ENCODE peak calls at places on chromosomes 13 and 19, in five cellular contexts. D is IMR-90; Q is heart left ventricle; B is activated CD8-positive, alpha-beta T cell treated with anti-CD3 and anti-CD28 coated beads for 36 hours; X is cardiac muscle cell. R is an unnamed sample.

GRCh38 chr13:37403776-37404497 is 194.6 kb downstream of the POSTN start:
- DNase-seq in B (no peak), D (peak), X (peak), Q (no peak), R (no peak)

GRCh38 chr13:102392810-102393209 is 9.0 kb downstream of the FGF14 start:
- DNase-seq in Q (no peak), B (peak), X (no peak), D (no peak), R (no peak)

GRCh38 chr13:78586706-78587105 is 16.6 kb downstream of the POU4F1 start:
- DNase-seq in D (no peak), Q (no peak), B (no peak), X (no peak), R (no peak)

GRCh38 chr19:6210721-6211600 is 68.8 kb downstream of the MLLT1 start:
- DNase-seq in D (no peak), X (no peak), B (no peak), Q (no peak), R (no peak)

GRCh38 chr19:5466814-5467291 is 11.6 kb downstream of the ZNRF4 start:
- DNase-seq in B (no peak), D (no peak), X (peak), Q (peak), R (no peak)

GRCh38 chr13:23963947-23964346 is 66.6 kb upstream of the C1QTNF9B start:
- DNase-seq in X (no peak), D (peak), B (no peak), Q (no peak), R (no peak)

GRCh38 chr19:30824809-30825208 is 452.6 kb downstream of the ZNF536 start:
- DNase-seq in Q (no peak), B (no peak), X (no peak), D (no peak), R (no peak)

GRCh38 chr13:82522872-82523271 is 1359.4 kb downstream of the SLITRK1 start:
- DNase-seq in D (no peak), B (no peak), Q (no peak), X (no peak), R (no peak)

GRCh38 chr13:98524391-98524790 is 52.5 kb downstream of the STK24 start:
- DNase-seq in D (no peak), Q (no peak), X (no peak), B (no peak), R (no peak)

GRCh38 chr19:47699360-47699917 is 13.8 kb upstream of the EHD2 start:
- DNase-seq in X (peak), B (peak), D (peak), Q (no peak), R (peak)

GRCh38 chr19:16589917-16590316 is 17.7 kb upstream of the SLC35E1 start:
- DNase-seq in X (no peak), D (no peak), B (no peak), Q (no peak), R (no peak)

GRCh38 chr13:99777873-99778272 is 193.7 kb downstream of the ZIC5 start:
- DNase-seq in D (no peak), B (no peak), Q (no peak), X (no peak), R (no peak)

GRCh38 chr19:2150794-2151338 is 500 bp downstream of the AP3D1 start:
- DNase-seq in Q (no peak), B (peak), X (no peak), D (no peak), R (no peak)

GRCh38 chr13:51564252-51564651 is 20.0 kb upstream of the WDFY2 start:
- DNase-seq in D (no peak), X (no peak), Q (no peak), B (no peak), R (no peak)

GRCh38 chr13:51559916-51560315 is 24.3 kb upstream of the WDFY2 start:
- DNase-seq in D (no peak), Q (no peak), X (no peak), B (no peak), R (no peak)

GRCh38 chr13:51562011-51562671 is 22.1 kb upstream of the WDFY2 start:
- DNase-seq in D (no peak), Q (no peak), B (peak), X (no peak), R (no peak)

GRCh38 chr13:51560336-51560735 is 23.9 kb upstream of the WDFY2 start:
- DNase-seq in D (no peak), X (no peak), B (no peak), Q (no peak), R (no peak)

GRCh38 chr13:51564671-51565070 is 19.6 kb upstream of the WDFY2 start:
- DNase-seq in Q (no peak), B (no peak), X (no peak), D (no peak), R (no peak)
- TF ChIP-seq CTCF in Q (no peak), B (no peak), X (no peak), D (no peak), R (no peak)

GRCh38 chr13:104106705-104107393 is 1040.6 kb upstream of the SLC10A2 start:
- DNase-seq in Q (no peak), B (no peak), X (peak), D (peak), R (peak)
- TF ChIP-seq CTCF in Q (no peak), B (no peak), X (peak), D (no peak), R (no peak)

DNA sequence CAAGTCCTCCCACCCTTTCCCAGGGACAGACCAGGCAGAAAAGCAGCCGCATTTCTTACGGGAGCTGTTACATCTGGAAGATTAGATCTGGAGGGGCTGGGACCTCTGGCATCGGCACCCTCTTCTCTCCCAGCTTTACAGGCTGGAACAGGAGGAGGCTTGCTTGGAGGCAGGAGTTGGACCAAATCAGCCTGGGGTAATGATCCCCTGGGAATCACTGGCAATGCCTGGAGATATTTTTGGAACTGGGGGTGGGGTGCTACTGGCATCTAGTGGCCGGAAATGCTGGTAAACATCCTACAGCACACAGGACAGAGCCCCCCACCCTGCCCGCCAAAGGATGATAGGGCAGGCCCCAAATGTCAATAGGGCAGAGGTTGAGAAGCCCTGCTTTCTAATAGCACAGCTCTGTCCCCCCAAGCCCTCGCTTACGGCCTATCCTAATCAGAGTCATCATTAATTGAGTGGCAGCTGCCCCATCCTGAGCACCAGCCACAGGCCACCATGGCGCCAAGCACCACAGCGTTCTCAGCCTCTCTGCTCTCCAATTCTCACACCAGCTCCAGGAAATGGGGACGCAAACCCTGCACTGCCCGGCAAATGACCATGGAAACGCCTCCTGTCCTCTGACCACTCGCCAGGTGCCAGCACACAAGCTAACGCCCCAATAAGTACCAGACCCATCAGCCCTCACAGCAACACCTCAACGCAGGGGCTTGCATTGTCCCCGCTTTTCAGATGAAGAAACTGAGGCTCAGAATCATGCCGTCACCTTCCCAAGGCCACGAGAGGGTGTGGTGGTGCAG is 20.6 kb downstream of the LRRC4B start:
- DNase-seq in B (no peak), D (no peak), X (no peak), Q (no peak), R (no peak)
- TF ChIP-seq CTCF in B (no peak), D (no peak), X (no peak), Q (peak), R (no peak)

DNA sequence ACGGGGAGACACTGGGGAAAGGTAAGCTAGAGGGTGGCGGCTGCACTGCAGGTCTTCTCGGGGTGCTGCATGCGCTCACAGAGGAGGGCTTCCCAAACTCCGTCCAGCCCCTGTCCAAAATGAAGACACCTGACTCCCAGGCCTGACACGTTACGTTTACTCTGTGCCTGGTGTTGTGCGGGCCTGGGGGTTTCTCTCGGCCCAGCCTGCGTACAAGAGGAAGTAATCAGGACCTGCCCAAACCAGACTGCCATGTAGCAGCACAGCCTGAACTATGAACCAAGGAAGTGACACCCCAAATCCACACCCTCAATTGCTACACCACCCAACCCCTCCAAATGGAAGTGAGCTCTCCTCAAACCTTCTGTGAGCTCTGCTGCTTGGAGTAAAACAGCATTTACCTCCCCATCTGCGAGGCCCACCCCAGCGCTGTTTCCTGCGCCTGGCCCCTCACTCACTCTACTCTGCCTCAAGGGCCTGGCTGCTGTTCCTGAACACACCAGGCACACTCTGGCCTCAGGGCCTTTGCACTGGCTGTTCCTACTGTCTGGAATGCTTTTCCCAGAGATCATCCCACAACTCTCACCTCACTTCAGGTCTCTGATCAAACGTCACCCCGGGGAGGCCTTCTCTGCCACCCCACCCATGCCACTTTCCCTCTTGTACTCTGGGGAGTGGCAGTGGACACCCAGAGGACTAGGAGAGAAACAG is 3.0 kb downstream of the HSPBP1 start:
- DNase-seq in X (no peak), B (no peak), D (no peak), Q (no peak), R (no peak)
- TF ChIP-seq CTCF in X (no peak), B (no peak), D (no peak), Q (no peak), R (no peak)

DNA sequence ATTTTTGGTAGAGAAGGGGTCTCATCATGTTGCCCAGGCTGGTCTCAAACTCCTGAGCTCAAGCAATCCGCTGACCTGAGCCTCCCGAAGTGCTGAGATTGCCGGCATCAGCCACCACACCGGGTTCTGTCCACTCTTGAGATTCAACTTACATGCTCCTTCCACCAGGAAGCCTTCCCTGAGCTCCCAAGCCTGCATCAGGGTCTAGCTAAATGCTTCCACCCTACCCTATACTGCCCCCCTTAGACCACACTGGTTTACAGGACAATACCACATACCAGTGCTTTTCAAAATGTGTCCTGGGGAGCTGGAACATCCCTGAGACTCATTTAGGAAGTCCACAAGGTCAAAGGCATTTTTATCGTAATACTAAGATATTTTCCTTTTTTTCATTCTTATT is 15.1 kb upstream of the CACNG8 start:
- DNase-seq in Q (no peak), D (no peak), X (peak), B (no peak), R (peak)
- TF ChIP-seq CTCF in Q (no peak), D (no peak), X (peak), B (no peak), R (no peak)

GRCh38 chr19:14089412-14089661 is 1.2 kb downstream of the SAMD1 start:
- DNase-seq in D (no peak), B (no peak), Q (no peak), X (peak), R (no peak)
- TF ChIP-seq CTCF in D (peak), B (peak), Q (peak), X (peak), R (no peak)

GRCh38 chr13:113489171-113489548 is 1.4 kb downstream of the DCUN1D2 start:
- DNase-seq in D (no peak), Q (no peak), B (no peak), X (no peak), R (peak)
- TF ChIP-seq CTCF in D (no peak), Q (no peak), B (no peak), X (peak), R (no peak)

GRCh38 chr13:44230071-44230470 is 143.6 kb upstream of the SERP2 start:
- DNase-seq in X (no peak), Q (no peak), B (no peak), D (peak), R (no peak)

GRCh38 chr13:44232729-44233128 is 140.9 kb upstream of the SERP2 start:
- DNase-seq in D (no peak), B (no peak), X (no peak), Q (no peak), R (no peak)

GRCh38 chr13:44230736-44231135 is 142.9 kb upstream of the SERP2 start:
- DNase-seq in B (no peak), X (peak), Q (no peak), D (no peak), R (no peak)

GRCh38 chr13:44229371-44230030 is 144.1 kb upstream of the SERP2 start:
- DNase-seq in X (no peak), Q (no peak), B (no peak), D (no peak), R (no peak)

GRCh38 chr13:44231786-44232516 is 141.7 kb upstream of the SERP2 start:
- DNase-seq in X (peak), Q (no peak), D (peak), B (peak), R (peak)
- TF ChIP-seq CTCF in X (peak), Q (peak), D (no peak), B (no peak), R (no peak)

GRCh38 chr19:23436944-23437343 is 41.7 kb upstream of the ZNF91 start:
- DNase-seq in Q (no peak), D (no peak), B (peak), X (no peak), R (no peak)

GRCh38 chr19:23440791-23441190 is 45.5 kb upstream of the ZNF91 start:
- DNase-seq in B (peak), X (peak), D (no peak), Q (no peak), R (peak)

GRCh38 chr19:23437901-23438300 is 42.6 kb upstream of the ZNF91 start:
- DNase-seq in X (no peak), D (no peak), B (no peak), Q (no peak), R (no peak)

GRCh38 chr19:23440207-23440606 is 44.9 kb upstream of the ZNF91 start:
- DNase-seq in X (no peak), Q (no peak), B (peak), D (no peak), R (no peak)

GRCh38 chr19:23439623-23440022 is 44.4 kb upstream of the ZNF91 start:
- DNase-seq in B (peak), X (no peak), Q (no peak), D (no peak), R (no peak)
- TF ChIP-seq CTCF in B (peak), X (no peak), Q (no peak), D (no peak), R (no peak)

GRCh38 chr19:4052114-4052992 is 14.3 kb downstream of the ZBTB7A start:
- DNase-seq in D (peak), B (no peak), X (peak), Q (peak), R (peak)

GRCh38 chr19:4052993-4053422 is 13.7 kb downstream of the ZBTB7A start:
- DNase-seq in B (no peak), Q (no peak), X (no peak), D (no peak), R (peak)

GRCh38 chr19:4053423-4054324 is 13.0 kb downstream of the ZBTB7A start:
- DNase-seq in X (no peak), B (no peak), Q (no peak), D (no peak), R (no peak)

GRCh38 chr19:4055209-4055552 is 11.5 kb downstream of the ZBTB7A start:
- DNase-seq in X (no peak), B (no peak), Q (no peak), D (no peak), R (no peak)

GRCh38 chr19:4054471-4055208 is 12.1 kb downstream of the ZBTB7A start:
- DNase-seq in B (no peak), D (no peak), Q (no peak), X (no peak), R (no peak)
- TF ChIP-seq CTCF in B (no peak), D (no peak), Q (no peak), X (no peak), R (no peak)

R was measured in Calu3.